ENCODE peak calls at places on chromosomes 2 and 18, in eight cellular contexts. P is HT1080; Z is stimulated activated CD8-positive, alpha-beta memory T cell treated with anti-CD3 and anti-CD28 coated beads, Interleukin-15, amount 100 ng/mL, for 24 hours; R is left lung; D is PC-3; N is HCEC 1CT; O is activated CD8-positive, alpha-beta memory T cell treated with anti-CD3 and anti-CD28 coated beads, Interleukin-2, amount 50 U/mL, for 48 hours; V is GM10248. E is an unnamed sample.
A peak's percentile ranks its signal among the peaks of the same experiment; 100 is the strongest.

GRCh38 chr2:169965495-169965894 is 138.2 kb downstream of the UBR3 start:
- DNase-seq in P (peak; percentile 5), Z (no peak), R (no peak), D (no peak), N (no peak), O (no peak), V (no peak), E (no peak)

GRCh38 chr2:233418761-233419625 is 64.7 kb downstream of the DGKD start:
- DNase-seq in P (peak; percentile 95), Z (no peak), R (peak; percentile 79), D (peak; percentile 81), N (no peak), O (peak; percentile 71), V (peak; percentile 67), E (peak; percentile 77)

GRCh38 chr2:212940816-212941215 is 210.6 kb downstream of the IKZF2 start:
- DNase-seq in P (peak; percentile 7), Z (no peak), R (no peak), D (peak; percentile 75), N (peak; percentile 22), O (no peak), V (no peak), E (no peak)

GRCh38 chr18:55587341-55588000 is 521 bp downstream of the TCF4 start:
- DNase-seq in P (peak; percentile 13), Z (no peak), R (no peak), D (peak; percentile 24), N (peak; percentile 35), O (no peak), V (peak; percentile 14), E (no peak)

GRCh38 chr18:10948421-10948820 is 200.9 kb downstream of the PIEZO2 start:
- DNase-seq in P (no peak), Z (no peak), R (no peak), D (no peak), N (no peak), O (no peak), V (no peak), E (no peak)

GRCh38 chr2:15988724-15989123 is 48.4 kb downstream of the MYCN start:
- DNase-seq in P (no peak), Z (no peak), R (no peak), D (no peak), N (no peak), O (no peak), V (no peak), E (no peak)

GRCh38 chr18:22632191-22632590 is 214.5 kb upstream of the CTAGE1 start:
- DNase-seq in P (no peak), Z (no peak), R (no peak), D (no peak), N (no peak), O (no peak), V (no peak), E (no peak)

GRCh38 chr2:23199115-23199918 is 185.7 kb upstream of the KLHL29 start:
- DNase-seq in P (peak; percentile 31), Z (no peak), R (no peak), D (peak; percentile 32), N (peak; percentile 40), O (no peak), V (peak; percentile 20), E (no peak)

GRCh38 chr2:67954125-67954748 is 108.6 kb downstream of the C1D start:
- DNase-seq in P (no peak), Z (no peak), R (no peak), D (no peak), N (no peak), O (no peak), V (no peak), E (no peak)

GRCh38 chr2:118179445-118179844 is 91.2 kb downstream of the INSIG2 start:
- DNase-seq in P (no peak), Z (no peak), R (no peak), D (no peak), N (no peak), O (no peak), V (no peak), E (no peak)

GRCh38 chr2:224774735-224775134 is 58.6 kb upstream of the CCDC195 start:
- DNase-seq in P (no peak), Z (no peak), R (no peak), D (no peak), N (no peak), O (no peak), V (no peak), E (no peak)

GRCh38 chr2:236673823-236674185 is 104.2 kb downstream of the ACKR3 start:
- DNase-seq in P (no peak), Z (no peak), R (no peak), D (no peak), N (no peak), O (peak; percentile 25), V (no peak), E (no peak)

GRCh38 chr2:46909153-46909552 is 6.5 kb downstream of the MCFD2 start:
- DNase-seq in P (no peak), Z (no peak), R (no peak), D (no peak), N (no peak), O (no peak), V (no peak), E (no peak)

E was measured in GM06990.